ENCODE peak calls at places on chromosomes 6 and 20, in five cellular contexts. W, A, F, U and I are unnamed samples.

GRCh38 chr20:23399568-23400241 is 21.6 kb downstream of the NAPB start:
- DNase-seq in W (no peak), A (no peak), F (peak; percentile 72), U (no peak), I (no peak)

GRCh38 chr6:142568857-142569597 is 267.2 kb downstream of the ADGRG6 start:
- DNase-seq in W (no peak), A (no peak), F (peak; percentile 79), U (no peak), I (no peak)

GRCh38 chr6:135474362-135474761 is 23.2 kb downstream of the AHI1 start:
- DNase-seq in W (no peak), A (no peak), F (no peak), U (no peak), I (no peak)

GRCh38 chr6:135002229-135002844 is 52.3 kb downstream of the HBS1L start:
- DNase-seq in W (no peak), A (no peak), F (peak; percentile 24), U (peak; percentile 17), I (no peak)

GRCh38 chr6:137871299-137871698 is 4.2 kb downstream of the TNFAIP3 start:
- DNase-seq in W (peak; percentile 32), A (no peak), F (no peak), U (no peak), I (no peak)

GRCh38 chr6:159108438-159108985 is 60.7 kb upstream of the FNDC1 start:
- DNase-seq in W (no peak), A (no peak), F (no peak), U (no peak), I (no peak)

GRCh38 chr6:1966713-1967112 is 278.7 kb downstream of the GMDS start:
- DNase-seq in W (no peak), A (no peak), F (no peak), U (no peak), I (no peak)

GRCh38 chr6:33490621-33491020 is 36.2 kb downstream of the ZBTB9 start:
- DNase-seq in W (no peak), A (no peak), F (no peak), U (no peak), I (no peak)

GRCh38 chr6:52389626-52390360 is 27.8 kb downstream of the PAQR8 start:
- DNase-seq in W (peak; percentile 49), A (no peak), F (peak; percentile 66), U (peak; percentile 20), I (no peak)

GRCh38 chr6:37207903-37208456 is 38.0 kb downstream of the PIM1 start:
- DNase-seq in W (peak; percentile 70), A (peak; percentile 16), F (peak; percentile 76), U (peak; percentile 86), I (peak; percentile 21)

GRCh38 chr6:21560249-21560648 is 33.3 kb upstream of the SOX4 start:
- DNase-seq in W (no peak), A (no peak), F (no peak), U (no peak), I (no peak)

GRCh38 chr20:44532981-44533331 is 11.1 kb upstream of the SERINC3 start:
- DNase-seq in W (peak; percentile 9), A (no peak), F (peak; percentile 60), U (no peak), I (no peak)

GRCh38 chr6:45663181-45664180 is 285.7 kb upstream of the SUPT3H start:
- DNase-seq in W (no peak), A (no peak), F (peak; percentile 62), U (peak; percentile 50), I (no peak)